ENCODE peak calls at places on chromosome 9, in four cellular contexts. H is HS-5, O is RWPE2, R is OCI-LY7. K is an unnamed sample.

GRCh38 chr9:81814794-81815464 is 113.3 kb upstream of the SPATA31D4 start:
- DNase-seq in H (no peak), O (no peak), R (peak), K (no peak)

GRCh38 chr9:134670851-134671281 is 29.3 kb downstream of the COL5A1 start:
- DNase-seq in H (no peak), O (peak), R (no peak), K (no peak)

GRCh38 chr9:70133253-70134208 is 89.9 kb downstream of the MAMDC2 start:
- DNase-seq in H (no peak), O (no peak), R (no peak), K (no peak)

GRCh38 chr9:2465921-2466460 is 155.6 kb upstream of the VLDLR start:
- DNase-seq in H (no peak), O (no peak), R (no peak), K (no peak)

GRCh38 chr9:97861148-97861475 is 8.1 kb downstream of the FOXE1 start:
- DNase-seq in H (no peak), O (no peak), R (no peak), K (no peak)

GRCh38 chr9:649128-650074 is 192.1 kb upstream of the DMRT1 start:
- DNase-seq in H (no peak), O (no peak), R (peak), K (no peak)

GRCh38 chr9:84136119-84136868 is 155.7 kb downstream of the RMI1 start:
- DNase-seq in H (no peak), O (no peak), R (no peak), K (no peak)

GRCh38 chr9:131348631-131349521 is 45.0 kb upstream of the PRRC2B start:
- DNase-seq in H (no peak), O (no peak), R (no peak), K (no peak)

GRCh38 chr9:88628114-88628513 is 93.1 kb downstream of the NXNL2 start:
- DNase-seq in H (no peak), O (no peak), R (no peak), K (no peak)

GRCh38 chr9:36039121-36039520 is 2.4 kb downstream of the RECK start:
- DNase-seq in H (no peak), O (no peak), R (no peak), K (no peak)

GRCh38 chr9:95771556-95772280 is 103.8 kb upstream of the ERCC6L2 start:
- DNase-seq in H (no peak), O (no peak), R (no peak), K (no peak)

GRCh38 chr9:104831681-104832080 is 67.8 kb downstream of the NIPSNAP3B start:
- DNase-seq in H (no peak), O (no peak), R (no peak), K (no peak)

K was measured in breast epithelium.